ENCODE peak calls at places on chromosomes 13 and 19, in nine cellular contexts. U is CD8-positive, alpha-beta T cell; A is epithelial cell of esophagus; M is fibroblast of the aortic adventitia; R is GM06990; X is PC-3; O is iPS DF 6.9; V is transverse colon; Y is heart right ventricle. W is an unnamed sample.

GRCh38 chr13:112692104-112692503 is 2.3 kb downstream of the ATP11A start:
- DNase-seq in U (no peak), A (no peak), M (no peak), R (no peak), X (no peak), O (no peak), V (no peak), Y (no peak), W (no peak)

GRCh38 chr19:40689339-40690049 is 957 bp downstream of the NUMBL start:
- DNase-seq in U (peak), A (peak), M (peak), R (peak), X (peak), O (no peak), V (no peak), Y (peak), W (no peak)

GRCh38 chr13:43441916-43442315 is 344.9 kb downstream of the ENOX1 start:
- DNase-seq in U (no peak), A (no peak), M (no peak), R (no peak), X (no peak), O (no peak), V (no peak), Y (no peak), W (no peak)

GRCh38 chr13:70249332-70250064 is 141.2 kb upstream of the KLHL1 start:
- DNase-seq in U (no peak), A (peak), M (no peak), R (no peak), X (peak), O (peak), V (no peak), Y (no peak), W (no peak)

GRCh38 chr19:56949651-56950050 is 109.1 kb upstream of the PEG3 start:
- DNase-seq in U (no peak), A (no peak), M (no peak), R (no peak), X (no peak), O (no peak), V (no peak), Y (no peak), W (no peak)

GRCh38 chr13:84651288-84651687 is 769.0 kb upstream of the SLITRK1 start:
- DNase-seq in U (no peak), A (peak), M (peak), R (no peak), X (peak), O (no peak), V (no peak), Y (no peak), W (no peak)

GRCh38 chr13:66826398-66826797 is 403.7 kb downstream of the PCDH9 start:
- DNase-seq in U (no peak), A (no peak), M (no peak), R (no peak), X (no peak), O (no peak), V (no peak), Y (no peak), W (no peak)

GRCh38 chr13:114011226-114011625 is 37.4 kb upstream of the C13orf46 start:
- DNase-seq in U (no peak), A (no peak), M (no peak), R (no peak), X (no peak), O (no peak), V (no peak), Y (no peak), W (no peak)

GRCh38 chr19:38291855-38292254 is 12.2 kb upstream of the C19orf33 start:
- DNase-seq in U (no peak), A (no peak), M (no peak), R (no peak), X (no peak), O (no peak), V (no peak), Y (no peak), W (no peak)

GRCh38 chr19:38155453-38155852 is 68.6 kb downstream of the DPF1 start:
- DNase-seq in U (no peak), A (peak), M (peak), R (no peak), X (no peak), O (no peak), V (no peak), Y (no peak), W (no peak)

GRCh38 chr19:30880551-30880950 is 468.7 kb downstream of the TSHZ3 start:
- DNase-seq in U (no peak), A (no peak), M (no peak), R (no peak), X (no peak), O (no peak), V (no peak), Y (no peak), W (no peak)
- H3K4me3 ChIP-seq in U (no peak), A (no peak), M (no peak), R (no peak), X (no peak), O (no peak), V (no peak), Y (no peak), W (no peak)

GRCh38 chr19:4707322-4707721 is 16.3 kb downstream of the DPP9 start:
- DNase-seq in U (no peak), A (no peak), M (no peak), R (no peak), X (no peak), O (no peak), V (no peak), Y (no peak), W (no peak)
- H3K4me3 ChIP-seq in U (no peak), A (no peak), M (no peak), R (no peak), X (no peak), O (no peak), V (no peak), Y (no peak), W (no peak)

DNA sequence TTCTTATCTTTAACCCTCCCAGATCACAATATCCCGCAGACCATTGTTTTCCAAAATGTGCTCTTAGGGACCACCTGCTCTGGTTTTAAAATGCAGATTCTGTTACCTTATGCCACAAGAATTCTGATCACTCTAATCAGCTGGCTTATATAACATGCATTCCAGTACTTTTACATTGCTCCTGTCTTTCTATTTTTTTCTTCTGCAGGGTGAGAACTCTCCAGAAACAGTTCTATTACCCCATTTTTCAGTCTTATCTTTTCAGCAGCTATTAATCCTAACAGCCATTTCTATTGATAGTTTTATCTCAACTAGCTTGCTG is 2.8 kb downstream of the ITM2B start:
- DNase-seq in U (no peak), A (no peak), M (peak), R (no peak), X (no peak), O (no peak), V (no peak), Y (no peak), W (no peak)
- H3K4me3 ChIP-seq in U (peak), A (peak), M (peak), R (no peak), X (peak), O (no peak), V (peak), Y (peak), W (peak)

DNA sequence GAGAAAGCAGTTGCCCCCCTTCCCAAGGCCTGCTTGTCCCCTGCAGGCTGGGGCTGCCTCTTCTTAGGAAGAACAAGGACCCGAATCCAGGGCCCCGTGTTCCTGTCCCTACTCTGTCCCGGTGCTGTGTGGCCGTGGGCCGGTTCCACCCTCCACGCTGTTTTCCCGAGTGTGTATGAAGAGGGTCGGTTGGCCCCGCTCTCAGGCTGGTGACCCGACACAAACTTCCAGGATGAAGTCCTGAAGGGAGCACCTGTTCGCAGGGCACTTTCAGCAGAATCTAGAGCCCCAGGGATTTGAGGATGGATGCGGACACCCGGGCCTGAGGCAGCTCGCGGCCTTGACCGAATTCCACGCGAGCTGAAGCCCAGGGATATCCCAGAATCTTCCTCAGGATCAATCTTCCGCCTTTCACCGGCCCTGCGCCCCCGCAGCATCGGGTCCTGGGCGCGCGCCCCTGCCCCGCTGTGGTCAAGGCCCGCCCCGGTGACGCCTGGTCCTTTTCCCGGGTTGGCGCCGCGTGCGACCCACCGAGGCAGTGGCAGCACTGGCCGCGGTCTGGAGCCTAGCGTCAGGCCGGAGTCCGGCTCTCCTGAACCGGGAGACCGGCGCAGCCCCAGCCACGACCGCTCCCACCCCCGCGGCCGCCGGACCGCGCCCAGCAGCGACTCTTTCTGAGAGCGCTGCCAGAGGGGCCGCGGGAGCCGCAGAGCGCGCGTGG is 528 bp upstream of the CHST8 start:
- DNase-seq in U (no peak), A (no peak), M (no peak), R (no peak), X (no peak), O (no peak), V (no peak), Y (no peak), W (no peak)
- H3K4me3 ChIP-seq in U (no peak), A (no peak), M (no peak), R (no peak), X (no peak), O (peak), V (peak), Y (peak), W (no peak)

GRCh38 chr13:49213997-49214916 is 5.9 kb upstream of the MLNR start:
- DNase-seq in U (no peak), A (no peak), M (no peak), R (no peak), X (no peak), O (no peak), V (no peak), Y (no peak), W (no peak)

GRCh38 chr13:49217962-49218492 is 2.1 kb upstream of the MLNR start:
- DNase-seq in U (no peak), A (no peak), M (no peak), R (no peak), X (no peak), O (no peak), V (no peak), Y (no peak), W (no peak)

GRCh38 chr13:49213539-49213938 is 6.6 kb upstream of the MLNR start:
- DNase-seq in U (no peak), A (no peak), M (no peak), R (no peak), X (no peak), O (no peak), V (no peak), Y (no peak), W (no peak)

GRCh38 chr13:49216334-49216733 is 3.8 kb upstream of the MLNR start:
- DNase-seq in U (no peak), A (no peak), M (no peak), R (no peak), X (no peak), O (no peak), V (no peak), Y (no peak), W (no peak)

DNA sequence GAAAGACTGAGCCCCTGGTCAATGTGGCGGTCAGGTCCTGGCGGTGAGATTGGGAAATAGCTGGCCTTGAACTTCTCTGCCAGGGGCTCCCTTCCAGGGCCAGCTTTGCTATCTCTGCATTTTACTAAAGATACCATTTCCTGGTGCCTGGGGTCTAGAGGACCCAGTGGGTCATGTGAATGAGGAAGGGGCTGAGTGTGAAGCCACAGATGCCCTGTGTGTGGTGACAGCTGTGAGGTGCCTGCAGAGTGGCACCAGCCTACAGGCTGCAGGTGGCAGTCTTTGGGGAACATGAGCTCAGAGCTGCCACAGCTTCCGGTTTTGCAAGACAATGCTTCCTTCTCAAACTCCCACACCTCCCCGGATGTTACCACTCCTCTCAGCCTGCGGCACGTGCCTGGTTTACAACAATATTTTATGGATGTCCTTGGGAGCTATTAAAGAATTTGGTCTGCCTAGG is 5.2 kb upstream of the MLNR start:
- DNase-seq in U (peak), A (peak), M (no peak), R (peak), X (peak), O (no peak), V (peak), Y (peak), W (peak)
- H3K4me3 ChIP-seq in U (no peak), A (no peak), M (no peak), R (no peak), X (no peak), O (no peak), V (no peak), Y (no peak), W (no peak)